ENCODE peak calls at places on chromosomes 3 and 15, in four cellular contexts. Z, F, N and U are unnamed samples.

GRCh38 chr3:109187390-109187789 is 50.9 kb downstream of the C3orf85 start:
- DNase-seq in Z (no peak), F (no peak), N (no peak), U (no peak)

GRCh38 chr3:127330385-127330784 is 42.5 kb upstream of the PRR20G start:
- DNase-seq in Z (no peak), F (no peak), N (no peak), U (no peak)

GRCh38 chr3:125212096-125212508 is 446 bp downstream of the SLC12A8 start:
- DNase-seq in Z (no peak), F (no peak), N (peak), U (no peak)

GRCh38 chr3:112744068-112744467 is 102.6 kb downstream of the CD200R1L start:
- DNase-seq in Z (no peak), F (no peak), N (no peak), U (no peak)

GRCh38 chr3:129988429-129988828 is 13.9 kb downstream of the TRH start:
- DNase-seq in Z (no peak), F (no peak), N (no peak), U (no peak)

GRCh38 chr3:22372292-22372949 is 621.4 kb upstream of the ZNF385D start:
- DNase-seq in Z (no peak), F (no peak), N (peak), U (no peak)

GRCh38 chr3:23806322-23807160 is 786 bp downstream of the UBE2E1 start:
- DNase-seq in Z (peak), F (no peak), N (peak), U (no peak)

GRCh38 chr3:109023656-109024254 is 70.1 kb upstream of the GUCA1C start:
- DNase-seq in Z (peak), F (peak), N (peak), U (no peak)

GRCh38 chr3:127652246-127652995 is 20.3 kb upstream of the ABTB1 start:
- DNase-seq in Z (peak), F (peak), N (no peak), U (no peak)

GRCh38 chr3:123085293-123085949 is 18.6 kb downstream of the PDIA5 start:
- DNase-seq in Z (no peak), F (no peak), N (peak), U (no peak)

GRCh38 chr3:177680442-177680821 is 483.1 kb upstream of the TBL1XR1 start:
- DNase-seq in Z (no peak), F (peak), N (no peak), U (no peak)

GRCh38 chr15:93900476-93901400 is 330.6 kb upstream of the MCTP2 start:
- DNase-seq in Z (no peak), F (no peak), N (no peak), U (no peak)

GRCh38 chr3:58038675-58039302 is 30.6 kb downstream of the FLNB start:
- DNase-seq in Z (no peak), F (no peak), N (no peak), U (no peak)

GRCh38 chr3:176906046-176906905 is 291.0 kb downstream of the TBL1XR1 start:
- DNase-seq in Z (no peak), F (peak), N (no peak), U (no peak)

GRCh38 chr15:57992761-57993295 is 72.7 kb downstream of the ALDH1A2 start:
- DNase-seq in Z (no peak), F (no peak), N (no peak), U (no peak)

GRCh38 chr3:55128201-55128870 is 200.5 kb upstream of the LRTM1 start:
- DNase-seq in Z (no peak), F (peak), N (no peak), U (no peak)

GRCh38 chr3:194277547-194278091 is 73.5 kb downstream of the CPN2 start:
- DNase-seq in Z (peak), F (peak), N (peak), U (peak)

GRCh38 chr3:132232231-132232792 is 84.9 kb upstream of the ACP3 start:
- DNase-seq in Z (no peak), F (no peak), N (no peak), U (no peak)

GRCh38 chr3:126081618-126082333 is 2.1 kb downstream of the SLC41A3 start:
- DNase-seq in Z (no peak), F (peak), N (no peak), U (peak)

GRCh38 chr15:90001062-90001682 is at the start of gene ZNF710:
- DNase-seq in Z (peak), F (peak), N (no peak), U (no peak)

GRCh38 chr3:46858456-46858855 is 4.8 kb downstream of the MYL3 start:
- DNase-seq in Z (no peak), F (no peak), N (peak), U (no peak)

GRCh38 chr3:108524547-108524946 is 14.2 kb upstream of the MYH15 start:
- DNase-seq in Z (no peak), F (peak), N (no peak), U (no peak)

GRCh38 chr3:47443611-47443995 is 32.1 kb downstream of the SCAP start:
- DNase-seq in Z (peak), F (no peak), N (peak), U (no peak)

GRCh38 chr15:55937040-55937439 is 56.4 kb downstream of the NEDD4 start:
- DNase-seq in Z (no peak), F (peak), N (no peak), U (no peak)

GRCh38 chr3:67788396-67788795 is 134.0 kb upstream of the SUCLG2 start:
- DNase-seq in Z (no peak), F (no peak), N (no peak), U (no peak)

GRCh38 chr15:48494646-48495045 is 150.9 kb downstream of the FBN1 start:
- DNase-seq in Z (no peak), F (peak), N (no peak), U (no peak)

GRCh38 chr3:28326458-28326926 is 22.0 kb upstream of the ZCWPW2 start:
- DNase-seq in Z (peak), F (peak), N (no peak), U (no peak)

GRCh38 chr3:39156421-39156820 is 3.0 kb upstream of the CSRNP1 start:
- DNase-seq in Z (no peak), F (no peak), N (no peak), U (no peak)

GRCh38 chr3:120435621-120436020 is 15.2 kb downstream of the FSTL1 start:
- DNase-seq in Z (no peak), F (peak), N (no peak), U (no peak)

GRCh38 chr15:49832421-49832980 is 211.7 kb downstream of the DTWD1 start:
- DNase-seq in Z (peak), F (no peak), N (peak), U (no peak)

GRCh38 chr15:93047621-93048425 is 41.2 kb downstream of the RGMA start:
- DNase-seq in Z (no peak), F (no peak), N (no peak), U (no peak)

GRCh38 chr3:170044280-170044679 is 6.5 kb downstream of the GPR160 start:
- DNase-seq in Z (no peak), F (no peak), N (no peak), U (no peak)

GRCh38 chr15:43318990-43319771 is 11.2 kb downstream of the LCMT2 start:
- DNase-seq in Z (no peak), F (no peak), N (no peak), U (no peak)

GRCh38 chr3:47204875-47205274 is 41.0 kb upstream of the SETD2 start:
- DNase-seq in Z (no peak), F (no peak), N (no peak), U (no peak)

GRCh38 chr3:189635385-189635784 is 4.2 kb downstream of the TP63 start:
- DNase-seq in Z (no peak), F (no peak), N (no peak), U (no peak)

GRCh38 chr3:189636048-189636447 is 4.9 kb downstream of the TP63 start:
- DNase-seq in Z (no peak), F (no peak), N (no peak), U (no peak)

GRCh38 chr3:189641776-189642175 is 10.6 kb downstream of the TP63 start:
- DNase-seq in Z (no peak), F (no peak), N (no peak), U (no peak)

GRCh38 chr3:189638276-189639031 is 7.3 kb downstream of the TP63 start:
- DNase-seq in Z (no peak), F (no peak), N (no peak), U (no peak)

GRCh38 chr3:189637755-189638154 is 6.6 kb downstream of the TP63 start:
- DNase-seq in Z (no peak), F (no peak), N (no peak), U (no peak)
- TF ChIP-seq POLR2A in Z (no peak), F (no peak), N (no peak), U (no peak)

DNA sequence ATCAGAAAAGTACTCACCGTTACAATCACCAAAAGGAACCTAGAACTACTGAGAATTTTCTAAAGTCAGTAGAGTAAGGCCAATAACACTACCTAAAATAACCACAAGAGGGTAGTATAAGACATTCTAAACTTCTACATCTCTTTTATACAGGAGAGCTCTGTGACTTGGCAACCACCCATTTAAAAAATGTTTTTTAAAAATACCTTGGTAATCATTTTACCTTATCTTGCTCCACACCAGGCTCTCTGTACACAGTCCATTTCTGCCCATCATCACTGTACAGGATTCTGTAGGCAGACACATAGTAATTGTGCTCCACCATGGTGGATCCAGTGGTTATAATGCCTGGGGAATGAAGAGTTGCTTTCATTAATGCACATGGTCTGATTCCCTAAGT is 54.4 kb downstream of the ST3GAL6 start:
- DNase-seq in Z (no peak), F (peak), N (no peak), U (no peak)
- TF ChIP-seq CTCF in Z (peak), F (peak), N (peak), U (peak)

DNA sequence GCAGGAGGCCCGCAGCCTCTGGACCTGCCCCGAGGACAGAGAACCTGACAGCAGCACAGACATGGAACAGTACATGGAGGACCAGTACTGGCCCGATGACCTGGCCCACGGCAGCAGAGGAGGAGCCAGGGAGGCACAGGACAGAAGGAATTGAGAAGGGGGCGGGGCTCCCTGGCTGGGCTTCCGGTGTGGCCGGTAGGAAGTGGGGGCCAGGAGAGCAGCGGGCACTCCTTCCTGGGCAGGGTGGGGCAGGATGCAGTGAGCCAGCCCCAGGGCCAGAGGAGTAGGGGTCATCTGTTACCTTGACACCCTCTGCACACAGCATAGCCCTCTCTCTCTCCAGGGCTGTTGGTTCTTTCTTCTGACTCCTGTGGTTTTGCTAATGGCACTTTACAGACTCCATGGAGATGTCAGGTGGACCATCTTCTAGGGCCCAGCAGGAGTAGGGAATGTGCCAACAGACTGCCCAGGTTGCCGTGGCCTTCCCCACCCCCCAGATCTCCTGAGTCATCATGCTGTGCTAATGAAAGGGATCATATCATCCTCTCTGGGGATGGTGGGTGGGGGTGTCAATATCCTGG is 8.6 kb upstream of the ISG20 start:
- DNase-seq in Z (peak), F (no peak), N (no peak), U (no peak)
- TF ChIP-seq POLR2A in Z (no peak), F (no peak), N (no peak), U (no peak)

GRCh38 chr3:852033-852432 is 240.8 kb upstream of the CNTN6 start:
- DNase-seq in Z (no peak), F (no peak), N (no peak), U (no peak)
- TF ChIP-seq CTCF in Z (no peak), F (no peak), N (no peak), U (no peak)

GRCh38 chr15:63277044-63277892 is at the start of gene APH1B:
- DNase-seq in Z (peak), F (peak), N (peak), U (no peak)
- TF ChIP-seq POLR2A in Z (no peak), F (no peak), N (peak), U (peak)

GRCh38 chr15:28271697-28272250 is 50.2 kb downstream of the HERC2 start:
- DNase-seq in Z (no peak), F (no peak), N (no peak), U (no peak)

GRCh38 chr15:28274635-28275034 is 47.3 kb downstream of the HERC2 start:
- DNase-seq in Z (no peak), F (no peak), N (no peak), U (no peak)

GRCh38 chr15:28274211-28274610 is 47.8 kb downstream of the HERC2 start:
- DNase-seq in Z (no peak), F (no peak), N (no peak), U (no peak)

GRCh38 chr15:28272587-28272986 is 49.4 kb downstream of the HERC2 start:
- DNase-seq in Z (no peak), F (no peak), N (no peak), U (no peak)

DNA sequence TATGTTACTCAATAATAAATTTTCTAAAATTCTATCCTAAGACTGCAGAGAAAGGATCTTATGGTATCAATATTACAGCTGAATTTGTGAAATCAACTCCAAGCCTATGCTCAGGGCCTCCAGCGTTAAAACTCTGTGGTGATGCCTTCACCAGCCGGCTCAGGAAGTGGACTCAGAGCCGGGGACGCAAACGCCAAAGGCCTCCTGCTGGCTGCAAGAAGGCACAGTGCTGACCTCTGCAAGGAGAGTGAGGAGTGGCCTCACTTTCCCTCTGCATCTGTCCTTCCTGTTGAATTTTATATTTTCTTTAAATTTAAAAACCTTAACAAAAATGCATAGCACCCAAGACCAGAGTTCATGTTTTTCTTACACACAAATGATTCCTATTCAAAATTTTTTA is 48.5 kb downstream of the HERC2 start:
- DNase-seq in Z (no peak), F (peak), N (no peak), U (no peak)
- TF ChIP-seq CTCF in Z (no peak), F (peak), N (peak), U (no peak)